ENCODE peak calls at places on chromosome 16, in six cellular contexts. One of them, this sample, is unnamed. For H3K4me1, the result is how much of the 10 kb centered on the place peaks cover.

GRCh38 chr16:70662991-70663523 is 16.7 kb downstream of the IL34 start:
- DNase-seq in stomach: no peak
- DNase-seq in astrocyte: no peak
- DNase-seq in tibial artery: no peak
- DNase-seq in colonic mucosa: no peak
- DNase-seq in PC-9: no peak
- DNase-seq in this sample: no peak

GRCh38 chr16:68136515-68136914 is 51.3 kb downstream of the NFATC3 start:
- DNase-seq in stomach: no peak
- DNase-seq in astrocyte: no peak
- DNase-seq in tibial artery: no peak
- DNase-seq in colonic mucosa: no peak
- DNase-seq in PC-9: no peak
- DNase-seq in this sample: no peak

GRCh38 chr16:4936181-4936990 is 562 bp downstream of the PPL start:
- DNase-seq in stomach: peak
- DNase-seq in astrocyte: no peak
- DNase-seq in tibial artery: peak
- DNase-seq in colonic mucosa: peak
- DNase-seq in PC-9: peak
- DNase-seq in this sample: peak

GRCh38 chr16:75483222-75483621 is 12.0 kb downstream of the CHST6 start:
- DNase-seq in stomach: no peak
- DNase-seq in astrocyte: peak
- DNase-seq in tibial artery: no peak
- DNase-seq in colonic mucosa: no peak
- DNase-seq in PC-9: peak
- DNase-seq in this sample: no peak

GRCh38 chr16:12291989-12292759 is 315.6 kb downstream of the SNX29 start:
- DNase-seq in stomach: no peak
- DNase-seq in astrocyte: no peak
- DNase-seq in tibial artery: no peak
- DNase-seq in colonic mucosa: no peak
- DNase-seq in PC-9: no peak
- DNase-seq in this sample: no peak

GRCh38 chr16:4309833-4310266 is 6.0 kb upstream of the GLIS2 start:
- DNase-seq in stomach: peak
- DNase-seq in astrocyte: peak
- DNase-seq in tibial artery: peak
- DNase-seq in colonic mucosa: peak
- DNase-seq in PC-9: peak
- DNase-seq in this sample: no peak

GRCh38 chr16:88315543-88316105 is 67.1 kb upstream of the ZNF469 start:
- DNase-seq in stomach: peak
- DNase-seq in astrocyte: peak
- DNase-seq in tibial artery: no peak
- DNase-seq in colonic mucosa: no peak
- DNase-seq in PC-9: peak
- DNase-seq in this sample: peak

GRCh38 chr16:84119368-84119767 is 2.6 kb upstream of the MBTPS1 start:
- DNase-seq in stomach: no peak
- DNase-seq in astrocyte: no peak
- DNase-seq in tibial artery: no peak
- DNase-seq in colonic mucosa: no peak
- DNase-seq in PC-9: peak
- DNase-seq in this sample: no peak

GRCh38 chr16:68776821-68777485 is 39.9 kb downstream of the CDH1 start:
- DNase-seq in stomach: no peak
- DNase-seq in astrocyte: peak
- DNase-seq in tibial artery: no peak
- DNase-seq in colonic mucosa: no peak
- DNase-seq in PC-9: no peak
- DNase-seq in this sample: no peak

GRCh38 chr16:28317040-28317880 is 24.9 kb downstream of the SBK1 start:
- DNase-seq in stomach: peak
- DNase-seq in astrocyte: peak
- DNase-seq in tibial artery: no peak
- DNase-seq in colonic mucosa: peak
- DNase-seq in PC-9: peak
- DNase-seq in this sample: no peak

DNA sequence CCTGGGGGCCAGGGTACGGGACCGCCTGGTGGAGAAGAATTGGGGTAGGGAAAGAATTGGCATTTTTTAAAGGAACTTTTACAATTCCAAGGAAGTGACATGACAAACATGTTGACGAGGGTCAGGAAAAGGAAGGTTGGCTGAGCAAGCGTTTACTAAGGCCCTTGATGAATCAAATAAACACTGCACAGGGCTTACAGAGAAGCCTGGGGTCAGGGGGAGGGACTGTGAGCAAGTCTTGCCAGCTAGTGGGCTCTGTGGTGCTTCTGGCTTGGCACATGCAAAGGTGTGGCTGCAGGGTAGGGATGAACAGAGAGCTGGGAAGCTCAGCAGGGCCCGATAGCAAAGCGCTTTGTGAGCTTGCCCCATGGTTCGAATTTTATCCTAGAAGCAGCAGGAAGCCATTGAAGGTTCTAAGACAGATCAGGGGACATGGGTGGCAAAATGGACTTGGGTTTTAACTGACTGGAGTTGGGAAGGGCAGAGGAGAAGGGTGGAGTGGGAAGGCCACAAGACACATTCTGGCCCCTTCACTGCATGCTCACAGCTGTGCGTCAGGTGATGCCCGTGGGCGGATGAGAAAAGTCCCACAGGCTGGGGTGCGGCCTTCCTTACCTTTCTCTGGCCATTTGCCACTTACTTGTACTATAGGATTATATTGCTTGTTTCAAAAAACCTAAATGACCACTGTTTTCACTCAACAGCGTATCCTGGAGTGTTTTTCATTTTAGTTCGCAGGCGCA is 117.8 kb downstream of the SOCS1 start:
- DNase-seq in stomach: no peak
- DNase-seq in astrocyte: no peak
- DNase-seq in tibial artery: peak
- DNase-seq in colonic mucosa: no peak
- DNase-seq in PC-9: no peak
- DNase-seq in this sample: no peak
- H3K4me1 ChIP-seq in stomach: under half
- H3K4me1 ChIP-seq in astrocyte: under half
- H3K4me1 ChIP-seq in tibial artery: half or more
- H3K4me1 ChIP-seq in colonic mucosa: under half
- H3K4me1 ChIP-seq in PC-9: half or more
- H3K4me1 ChIP-seq in this sample: under half

GRCh38 chr16:72932677-72933335 is 115.1 kb downstream of the ZFHX3 start:
- DNase-seq in stomach: no peak
- DNase-seq in astrocyte: no peak
- DNase-seq in tibial artery: no peak
- DNase-seq in colonic mucosa: no peak
- DNase-seq in PC-9: no peak
- DNase-seq in this sample: no peak
- H3K4me1 ChIP-seq in stomach: under half
- H3K4me1 ChIP-seq in astrocyte: under half
- H3K4me1 ChIP-seq in tibial artery: half or more
- H3K4me1 ChIP-seq in colonic mucosa: under half
- H3K4me1 ChIP-seq in PC-9: under half
- H3K4me1 ChIP-seq in this sample: under half

GRCh38 chr16:49280861-49281331 is 742 bp downstream of the CBLN1 start:
- DNase-seq in stomach: no peak
- DNase-seq in astrocyte: no peak
- DNase-seq in tibial artery: no peak
- DNase-seq in colonic mucosa: no peak
- DNase-seq in PC-9: no peak
- DNase-seq in this sample: no peak
- H3K4me1 ChIP-seq in stomach: under half
- H3K4me1 ChIP-seq in astrocyte: under half
- H3K4me1 ChIP-seq in tibial artery: half or more
- H3K4me1 ChIP-seq in colonic mucosa: under half
- H3K4me1 ChIP-seq in PC-9: under half
- H3K4me1 ChIP-seq in this sample: under half

GRCh38 chr16:52434224-52434623 is 112.7 kb downstream of the TOX3 start:
- DNase-seq in stomach: no peak
- DNase-seq in astrocyte: no peak
- DNase-seq in tibial artery: no peak
- DNase-seq in colonic mucosa: no peak
- DNase-seq in PC-9: no peak
- DNase-seq in this sample: no peak
- H3K4me1 ChIP-seq in stomach: under half
- H3K4me1 ChIP-seq in astrocyte: under half
- H3K4me1 ChIP-seq in tibial artery: under half
- H3K4me1 ChIP-seq in colonic mucosa: under half
- H3K4me1 ChIP-seq in PC-9: under half
- H3K4me1 ChIP-seq in this sample: under half

DNA sequence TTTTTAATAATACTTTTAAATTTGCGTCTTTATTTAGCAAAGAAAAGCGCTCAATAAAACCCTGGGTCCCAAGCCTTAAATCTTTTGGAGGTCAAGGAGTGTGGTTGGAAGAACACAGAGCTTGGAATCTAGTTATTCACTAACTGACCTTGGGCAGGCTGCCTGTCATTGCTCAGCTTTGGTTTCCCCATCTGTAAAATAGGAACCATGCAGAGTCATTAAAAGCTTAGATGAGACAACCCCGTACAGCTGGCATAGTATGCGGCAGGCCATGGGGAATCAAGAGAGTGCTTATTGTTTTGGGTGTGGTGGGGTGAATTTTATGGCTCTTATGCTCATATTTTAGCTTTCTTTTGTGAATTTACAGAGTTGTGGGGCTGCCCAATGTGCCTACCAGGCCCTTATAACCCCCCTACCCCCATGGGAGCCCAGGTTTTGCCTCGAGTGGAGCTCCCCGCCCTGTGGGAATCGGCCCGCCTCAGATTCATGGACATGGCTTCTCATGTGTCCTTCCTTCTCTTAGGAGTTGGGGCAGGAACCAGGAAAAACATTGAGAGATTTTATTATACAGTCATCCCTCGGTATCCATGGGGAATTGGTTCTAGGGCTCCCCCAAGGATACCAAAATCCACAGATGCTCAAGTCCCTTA is 113.5 kb downstream of the CLEC16A start:
- DNase-seq in stomach: no peak
- DNase-seq in astrocyte: no peak
- DNase-seq in tibial artery: no peak
- DNase-seq in colonic mucosa: no peak
- DNase-seq in PC-9: no peak
- DNase-seq in this sample: no peak
- H3K4me1 ChIP-seq in stomach: under half
- H3K4me1 ChIP-seq in astrocyte: under half
- H3K4me1 ChIP-seq in tibial artery: under half
- H3K4me1 ChIP-seq in colonic mucosa: under half
- H3K4me1 ChIP-seq in PC-9: under half
- H3K4me1 ChIP-seq in this sample: under half

This sample was measured in uterus.